ENCODE peak calls at places on chromosomes 12 and 14, in seven cellular contexts. Z, N, F, G, K, S and Q are unnamed samples.
A peak's percentile ranks its signal among the peaks of the same experiment; 100 is the strongest.

GRCh38 chr12:106021516-106021915 is 117.2 kb downstream of the NUAK1 start:
- DNase-seq in Z (no peak), N (no peak), F (peak; percentile 47), G (no peak), K (peak; percentile 87), S (no peak), Q (no peak)

GRCh38 chr12:4648099-4648498 is 752 bp downstream of the AKAP3 start:
- DNase-seq in Z (peak; percentile 66), N (no peak), F (no peak), G (peak; percentile 24), K (no peak), S (no peak), Q (peak; percentile 27)

GRCh38 chr12:23368590-23368989 is 580.9 kb downstream of the SOX5 start:
- DNase-seq in Z (no peak), N (no peak), F (no peak), G (no peak), K (no peak), S (no peak), Q (no peak)

GRCh38 chr12:120064054-120064940 is 52.3 kb downstream of the RAB35 start:
- DNase-seq in Z (no peak), N (no peak), F (no peak), G (no peak), K (no peak), S (no peak), Q (no peak)

GRCh38 chr14:94066089-94066676 is 14.8 kb downstream of the DDX24 start:
- DNase-seq in Z (no peak), N (peak; percentile 20), F (no peak), G (no peak), K (no peak), S (no peak), Q (no peak)

GRCh38 chr12:45989277-45989856 is 1.0 kb downstream of the SCAF11 start:
- DNase-seq in Z (peak; percentile 68), N (peak; percentile 58), F (no peak), G (peak; percentile 48), K (no peak), S (no peak), Q (peak; percentile 75)

GRCh38 chr14:91068642-91069041 is 8.2 kb upstream of the RPS6KA5 start:
- DNase-seq in Z (no peak), N (no peak), F (no peak), G (peak; percentile 7), K (no peak), S (no peak), Q (no peak)

GRCh38 chr12:62934799-62935674 is at the start of gene PPM1H:
- DNase-seq in Z (peak; percentile 95), N (peak; percentile 89), F (peak; percentile 98), G (peak; percentile 2), K (peak; percentile 63), S (peak; percentile 77), Q (peak; percentile 56)

GRCh38 chr12:12716151-12716844 is 870 bp upstream of the CDKN1B start:
- DNase-seq in Z (peak; percentile 42), N (peak; percentile 7), F (peak; percentile 46), G (peak; percentile 46), K (peak; percentile 93), S (peak; percentile 42), Q (peak; percentile 58)

GRCh38 chr14:99754141-99755067 is 38.8 kb upstream of the EML1 start:
- DNase-seq in Z (no peak), N (peak; percentile 38), F (no peak), G (peak; percentile 62), K (peak; percentile 64), S (no peak), Q (peak; percentile 88)

GRCh38 chr12:42322567-42322966 is 3.3 kb downstream of the ZCRB1 start:
- DNase-seq in Z (no peak), N (no peak), F (no peak), G (no peak), K (no peak), S (no peak), Q (no peak)

GRCh38 chr12:38149395-38150073 is 167.0 kb upstream of the ALG10B start:
- DNase-seq in Z (no peak), N (peak; percentile 95), F (no peak), G (no peak), K (no peak), S (no peak), Q (no peak)

GRCh38 chr14:104868811-104869572 is 3.9 kb downstream of the CEP170B start:
- DNase-seq in Z (no peak), N (no peak), F (no peak), G (no peak), K (no peak), S (no peak), Q (no peak)

GRCh38 chr14:73428354-73428824 is 30.0 kb downstream of the NUMB start:
- DNase-seq in Z (no peak), N (no peak), F (no peak), G (no peak), K (peak; percentile 32), S (no peak), Q (no peak)

GRCh38 chr12:44874981-44875416 is 1.1 kb downstream of the NELL2 start:
- DNase-seq in Z (peak; percentile 10), N (no peak), F (peak; percentile 12), G (no peak), K (peak; percentile 4), S (peak; percentile 2), Q (peak; percentile 7)

GRCh38 chr12:65209655-65210043 is 40.3 kb downstream of the LEMD3 start:
- DNase-seq in Z (peak; percentile 73), N (no peak), F (no peak), G (no peak), K (peak; percentile 82), S (no peak), Q (no peak)

GRCh38 chr12:12927211-12928079 is 24.5 kb downstream of the GPRC5D start:
- DNase-seq in Z (no peak), N (no peak), F (peak; percentile 80), G (peak; percentile 46), K (peak; percentile 97), S (no peak), Q (no peak)

GRCh38 chr12:25730489-25731349 is 177.6 kb upstream of the LMNTD1 start:
- DNase-seq in Z (no peak), N (peak; percentile 25), F (no peak), G (no peak), K (no peak), S (no peak), Q (no peak)